ENCODE peak calls at places on chromosomes 6 and 20, in six cellular contexts. J is cardiac muscle cell, C is natural killer cell, H is endodermal cell, U is prostate gland, X is nephron progenitor cell. B is an unnamed sample.

GRCh38 chr6:158322724-158323560 is 10.7 kb downstream of the TULP4 start:
- DNase-seq in X (no peak), U (no peak), C (no peak), J (peak), H (no peak), B (no peak)

GRCh38 chr20:11180186-11180585 is 506.4 kb upstream of the JAG1 start:
- DNase-seq in X (no peak), J (no peak), U (no peak), C (no peak), H (no peak), B (no peak)

GRCh38 chr6:38179794-38180430 is 360.4 kb downstream of the ZFAND3 start:
- DNase-seq in J (no peak), C (no peak), X (no peak), H (peak), U (no peak), B (no peak)

GRCh38 chr6:1145756-1146218 is 166.1 kb upstream of the FOXQ1 start:
- DNase-seq in H (no peak), X (no peak), U (no peak), C (no peak), J (no peak), B (no peak)

GRCh38 chr20:15370370-15370769 is 1033.0 kb upstream of the FLRT3 start:
- DNase-seq in C (no peak), X (no peak), J (no peak), U (no peak), H (no peak), B (no peak)

GRCh38 chr6:34240329-34241248 is 3.9 kb downstream of the HMGA1 start:
- DNase-seq in J (no peak), C (no peak), U (no peak), H (no peak), X (no peak), B (no peak)

GRCh38 chr6:46062312-46062711 is 46.7 kb upstream of the CLIC5 start:
- DNase-seq in X (no peak), U (peak), J (peak), H (no peak), C (no peak), B (peak)

GRCh38 chr20:57714409-57715267 is 4.8 kb upstream of the PMEPA1 start:
- DNase-seq in X (no peak), C (no peak), H (no peak), U (no peak), J (peak), B (no peak)

GRCh38 chr6:33840064-33840926 is 36.5 kb upstream of the MLN start:
- DNase-seq in J (peak), H (no peak), U (no peak), X (no peak), C (no peak), B (no peak)

GRCh38 chr6:69827491-69827890 is 30.7 kb upstream of the LMBRD1 start:
- DNase-seq in J (peak), C (no peak), X (no peak), H (no peak), U (no peak), B (no peak)

GRCh38 chr6:2765166-2765895 is at the start of gene WRNIP1:
- DNase-seq in J (peak), U (peak), X (peak), H (peak), C (peak), B (peak)

GRCh38 chr6:166041277-166041676 is 126.4 kb downstream of the TBXT start:
- DNase-seq in H (no peak), J (no peak), X (no peak), C (no peak), U (no peak), B (no peak)

GRCh38 chr6:50277774-50278173 is 228.0 kb upstream of the DEFB112 start:
- DNase-seq in H (no peak), U (no peak), J (no peak), X (no peak), C (no peak), B (no peak)

GRCh38 chr6:32868257-32868788 is 14.3 kb downstream of the PSMB9 start:
- DNase-seq in H (peak), C (peak), U (peak), X (peak), J (peak), B (peak)

GRCh38 chr6:392441-393390 is 1.2 kb downstream of the IRF4 start:
- DNase-seq in X (peak), H (peak), J (no peak), U (no peak), C (no peak), B (no peak)

GRCh38 chr6:169956580-169956979 is 205.2 kb downstream of the ERMARD start:
- DNase-seq in X (no peak), U (no peak), J (no peak), H (no peak), C (no peak), B (no peak)

GRCh38 chr6:134520181-134521115 is 202.5 kb upstream of the SGK1 start:
- DNase-seq in H (no peak), U (no peak), J (peak), X (no peak), C (no peak), B (no peak)

GRCh38 chr20:11376998-11377397 is 540.7 kb upstream of the BTBD3 start:
- DNase-seq in H (no peak), C (no peak), X (no peak), J (no peak), U (no peak), B (no peak)

GRCh38 chr20:51639206-51639832 is 96.8 kb upstream of the NFATC2 start:
- DNase-seq in U (peak), X (peak), J (peak), C (peak), H (peak), B (peak)

GRCh38 chr20:12893019-12893418 is 115.8 kb upstream of the SPTLC3 start:
- DNase-seq in H (no peak), U (no peak), J (no peak), C (no peak), X (no peak), B (no peak)

GRCh38 chr6:151276112-151276745 is 36.5 kb downstream of the AKAP12 start:
- DNase-seq in U (no peak), H (no peak), J (peak), C (no peak), X (peak), B (no peak)

GRCh38 chr6:20440291-20440690 is 38.6 kb downstream of the E2F3 start:
- DNase-seq in X (no peak), U (no peak), H (no peak), J (peak), C (no peak), B (no peak)

GRCh38 chr6:121940728-121941127 is 458.7 kb upstream of the HSF2 start:
- DNase-seq in H (no peak), U (no peak), X (no peak), J (no peak), C (no peak), B (no peak)

GRCh38 chr20:45867129-45867810 is 9.9 kb downstream of the ZSWIM3 start:
- DNase-seq in H (no peak), C (no peak), U (no peak), X (no peak), J (no peak), B (no peak)

GRCh38 chr6:37260063-37260843 is 2.3 kb upstream of the TMEM217 start:
- DNase-seq in X (no peak), U (no peak), C (no peak), J (no peak), H (no peak), B (no peak)

GRCh38 chr6:5190467-5190866 is 70.3 kb downstream of the LYRM4 start:
- DNase-seq in X (no peak), U (no peak), C (no peak), J (peak), H (no peak), B (no peak)

GRCh38 chr6:151285121-151285520 is 45.4 kb downstream of the AKAP12 start:
- DNase-seq in X (no peak), H (no peak), U (no peak), J (peak), C (no peak), B (no peak)

GRCh38 chr6:169931223-169931760 is 179.9 kb downstream of the ERMARD start:
- DNase-seq in J (no peak), X (no peak), H (no peak), C (no peak), U (no peak), B (no peak)

GRCh38 chr6:3385660-3386151 is 71.1 kb downstream of the SLC22A23 start:
- DNase-seq in X (no peak), C (no peak), U (peak), H (no peak), J (no peak), B (no peak)

GRCh38 chr6:32973144-32973854 is 4.9 kb downstream of the BRD2 start:
- DNase-seq in X (peak), H (peak), C (peak), U (peak), J (no peak), B (no peak)

GRCh38 chr6:49653942-49654341 is 17.3 kb upstream of the RHAG start:
- DNase-seq in H (no peak), U (no peak), J (no peak), C (no peak), X (no peak), B (no peak)

DNA sequence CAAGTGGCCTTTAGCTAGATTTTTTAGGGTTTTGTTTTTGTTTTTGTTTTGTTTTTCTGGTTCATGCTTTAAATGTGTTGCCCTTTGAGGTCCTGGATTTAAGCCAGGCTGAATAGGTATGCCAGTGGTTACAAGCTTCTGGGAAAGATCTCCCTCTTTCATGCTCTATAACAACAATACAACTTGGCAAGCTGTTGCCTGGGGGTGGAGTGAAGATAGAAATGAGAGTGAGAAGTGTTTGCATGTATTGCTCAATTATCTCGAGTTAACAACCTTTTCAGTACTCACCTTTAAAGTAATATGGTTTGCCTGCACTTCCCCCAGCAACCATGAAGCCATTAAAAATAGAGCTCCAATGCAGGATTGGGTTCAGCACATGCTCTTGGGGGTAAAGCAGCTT is 19.2 kb upstream of the HAO1 start:
- DNase-seq in X (no peak), H (no peak), U (no peak), J (no peak), C (no peak), B (no peak)
- TF ChIP-seq CTCF in X (no peak), H (no peak), U (no peak), J (no peak), C (no peak), B (no peak)

GRCh38 chr6:161336479-161336878 is 62.6 kb upstream of the AGPAT4 start:
- DNase-seq in C (no peak), X (no peak), J (no peak), H (no peak), U (no peak), B (no peak)

GRCh38 chr6:161341638-161342037 is 67.8 kb upstream of the AGPAT4 start:
- DNase-seq in C (no peak), X (no peak), H (no peak), U (no peak), J (no peak), B (no peak)

GRCh38 chr6:161342039-161342438 is 68.2 kb upstream of the AGPAT4 start:
- DNase-seq in U (no peak), H (no peak), C (no peak), J (no peak), X (no peak), B (no peak)

GRCh38 chr6:161333410-161333809 is 59.5 kb upstream of the AGPAT4 start:
- DNase-seq in X (no peak), C (no peak), J (no peak), U (no peak), H (no peak), B (no peak)

GRCh38 chr6:161338015-161338414 is 64.2 kb upstream of the AGPAT4 start:
- DNase-seq in H (no peak), X (no peak), J (no peak), U (no peak), C (no peak), B (no peak)
- TF ChIP-seq CTCF in H (no peak), X (no peak), J (no peak), U (no peak), C (no peak), B (no peak)

GRCh38 chr20:58852559-58853271 is at the start of gene GNAS:
- DNase-seq in U (peak), X (peak), C (no peak), J (peak), H (peak), B (peak)
- TF ChIP-seq CTCF in U (no peak), X (peak), C (peak), J (peak), H (peak), B (peak)

GRCh38 chr6:129252377-129253071 is 369.6 kb downstream of the LAMA2 start:
- DNase-seq in U (no peak), X (no peak), J (no peak), H (no peak), C (no peak), B (no peak)
- TF ChIP-seq CTCF in U (no peak), X (peak), J (no peak), H (no peak), C (no peak), B (peak)